ENCODE peak calls at places on chromosome 3, in nine cellular contexts. One of them, this sample, is unnamed.

GRCh38 chr3:173599673-173600072 is 202.1 kb downstream of the NLGN1 start:
- DNase-seq in A549: no peak
- DNase-seq in uterus: no peak
- DNase-seq in tibial nerve: no peak
- DNase-seq in suprapubic skin: no peak
- DNase-seq in GM12878: no peak
- DNase-seq in right lobe of liver: no peak
- DNase-seq in stomach: no peak
- DNase-seq in endothelial cell of umbilical vein: no peak
- DNase-seq in this sample: no peak

GRCh38 chr3:108488631-108489030 is 21.8 kb downstream of the MYH15 start:
- DNase-seq in A549: no peak
- DNase-seq in uterus: no peak
- DNase-seq in tibial nerve: no peak
- DNase-seq in suprapubic skin: no peak
- DNase-seq in GM12878: no peak
- DNase-seq in right lobe of liver: no peak
- DNase-seq in stomach: no peak
- DNase-seq in endothelial cell of umbilical vein: peak; percentile 89
- DNase-seq in this sample: no peak

GRCh38 chr3:122572940-122573412 is 4.5 kb upstream of the PARP15 start:
- DNase-seq in A549: no peak
- DNase-seq in uterus: peak; percentile 36
- DNase-seq in tibial nerve: no peak
- DNase-seq in suprapubic skin: no peak
- DNase-seq in GM12878: peak; percentile 77
- DNase-seq in right lobe of liver: peak; percentile 46
- DNase-seq in stomach: peak; percentile 34
- DNase-seq in endothelial cell of umbilical vein: peak; percentile 63
- DNase-seq in this sample: no peak

GRCh38 chr3:10408680-10409079 is 87.8 kb upstream of the SEC13 start:
- DNase-seq in A549: no peak
- DNase-seq in uterus: no peak
- DNase-seq in tibial nerve: no peak
- DNase-seq in suprapubic skin: no peak
- DNase-seq in GM12878: no peak
- DNase-seq in right lobe of liver: no peak
- DNase-seq in stomach: no peak
- DNase-seq in endothelial cell of umbilical vein: no peak
- DNase-seq in this sample: no peak

GRCh38 chr3:116077557-116077956 is 367.7 kb downstream of the LSAMP start:
- DNase-seq in A549: no peak
- DNase-seq in uterus: no peak
- DNase-seq in tibial nerve: no peak
- DNase-seq in suprapubic skin: no peak
- DNase-seq in GM12878: no peak
- DNase-seq in right lobe of liver: no peak
- DNase-seq in stomach: no peak
- DNase-seq in endothelial cell of umbilical vein: no peak
- DNase-seq in this sample: no peak

GRCh38 chr3:47525617-47526016 is 12.1 kb upstream of the ELP6 start:
- DNase-seq in A549: no peak
- DNase-seq in uterus: no peak
- DNase-seq in tibial nerve: no peak
- DNase-seq in suprapubic skin: no peak
- DNase-seq in GM12878: no peak
- DNase-seq in right lobe of liver: no peak
- DNase-seq in stomach: no peak
- DNase-seq in endothelial cell of umbilical vein: no peak
- DNase-seq in this sample: no peak

GRCh38 chr3:54358327-54358726 is 236.0 kb downstream of the CACNA2D3 start:
- DNase-seq in A549: no peak
- DNase-seq in uterus: peak; percentile 18
- DNase-seq in tibial nerve: peak; percentile 11
- DNase-seq in suprapubic skin: no peak
- DNase-seq in GM12878: no peak
- DNase-seq in right lobe of liver: no peak
- DNase-seq in stomach: no peak
- DNase-seq in endothelial cell of umbilical vein: no peak
- DNase-seq in this sample: no peak

GRCh38 chr3:11554236-11554610 is 89.5 kb downstream of the VGLL4 start:
- DNase-seq in A549: no peak
- DNase-seq in uterus: peak; percentile 33
- DNase-seq in tibial nerve: no peak
- DNase-seq in suprapubic skin: no peak
- DNase-seq in GM12878: no peak
- DNase-seq in right lobe of liver: no peak
- DNase-seq in stomach: no peak
- DNase-seq in endothelial cell of umbilical vein: no peak
- DNase-seq in this sample: no peak

GRCh38 chr3:148289159-148289558 is 408.5 kb upstream of the AGTR1 start:
- DNase-seq in A549: no peak
- DNase-seq in uterus: no peak
- DNase-seq in tibial nerve: no peak
- DNase-seq in suprapubic skin: no peak
- DNase-seq in GM12878: no peak
- DNase-seq in right lobe of liver: no peak
- DNase-seq in stomach: no peak
- DNase-seq in endothelial cell of umbilical vein: no peak
- DNase-seq in this sample: no peak

GRCh38 chr3:10574101-10574615 is 68.8 kb upstream of the ATP2B2 start:
- DNase-seq in A549: no peak
- DNase-seq in uterus: no peak
- DNase-seq in tibial nerve: no peak
- DNase-seq in suprapubic skin: no peak
- DNase-seq in GM12878: no peak
- DNase-seq in right lobe of liver: no peak
- DNase-seq in stomach: no peak
- DNase-seq in endothelial cell of umbilical vein: no peak
- DNase-seq in this sample: no peak

GRCh38 chr3:8996681-8997121 is 33.4 kb upstream of the RAD18 start:
- DNase-seq in A549: no peak
- DNase-seq in uterus: peak; percentile 65
- DNase-seq in tibial nerve: peak; percentile 60
- DNase-seq in suprapubic skin: no peak
- DNase-seq in GM12878: no peak
- DNase-seq in right lobe of liver: no peak
- DNase-seq in stomach: peak; percentile 71
- DNase-seq in endothelial cell of umbilical vein: peak; percentile 7
- DNase-seq in this sample: no peak

GRCh38 chr3:34376691-34377090 is 578.3 kb downstream of the PDCD6IP start:
- DNase-seq in A549: no peak
- DNase-seq in uterus: no peak
- DNase-seq in tibial nerve: no peak
- DNase-seq in suprapubic skin: no peak
- DNase-seq in GM12878: no peak
- DNase-seq in right lobe of liver: no peak
- DNase-seq in stomach: no peak
- DNase-seq in endothelial cell of umbilical vein: no peak
- DNase-seq in this sample: no peak

GRCh38 chr3:111070772-111071256 is 802 bp upstream of the NECTIN3 start:
- DNase-seq in A549: peak; percentile 46
- DNase-seq in uterus: no peak
- DNase-seq in tibial nerve: no peak
- DNase-seq in suprapubic skin: peak; percentile 85
- DNase-seq in GM12878: no peak
- DNase-seq in right lobe of liver: peak; percentile 35
- DNase-seq in stomach: no peak
- DNase-seq in endothelial cell of umbilical vein: no peak
- DNase-seq in this sample: peak; percentile 49

GRCh38 chr3:107641572-107642307 is 119.0 kb downstream of the BBX start:
- DNase-seq in A549: no peak
- DNase-seq in uterus: no peak
- DNase-seq in tibial nerve: no peak
- DNase-seq in suprapubic skin: no peak
- DNase-seq in GM12878: no peak
- DNase-seq in right lobe of liver: no peak
- DNase-seq in stomach: no peak
- DNase-seq in endothelial cell of umbilical vein: no peak
- DNase-seq in this sample: no peak

GRCh38 chr3:58529516-58530353 is 7.3 kb downstream of the ACOX2 start:
- DNase-seq in A549: no peak
- DNase-seq in uterus: no peak
- DNase-seq in tibial nerve: peak; percentile 40
- DNase-seq in suprapubic skin: no peak
- DNase-seq in GM12878: no peak
- DNase-seq in right lobe of liver: no peak
- DNase-seq in stomach: no peak
- DNase-seq in endothelial cell of umbilical vein: peak; percentile 31
- DNase-seq in this sample: no peak

GRCh38 chr3:148998715-148999413 is 7.5 kb downstream of the GYG1 start:
- DNase-seq in A549: no peak
- DNase-seq in uterus: no peak
- DNase-seq in tibial nerve: no peak
- DNase-seq in suprapubic skin: no peak
- DNase-seq in GM12878: no peak
- DNase-seq in right lobe of liver: no peak
- DNase-seq in stomach: no peak
- DNase-seq in endothelial cell of umbilical vein: no peak
- DNase-seq in this sample: no peak

GRCh38 chr3:129280183-129280582 is 1.5 kb downstream of the HMCES start:
- DNase-seq in A549: no peak
- DNase-seq in uterus: no peak
- DNase-seq in tibial nerve: no peak
- DNase-seq in suprapubic skin: no peak
- DNase-seq in GM12878: no peak
- DNase-seq in right lobe of liver: no peak
- DNase-seq in stomach: no peak
- DNase-seq in endothelial cell of umbilical vein: no peak
- DNase-seq in this sample: no peak
- H3K4me1 ChIP-seq in A549: peaks cover 22% of the 10 kb centered on the region
- H3K4me1 ChIP-seq in uterus: no peaks in the 10 kb centered on the region
- H3K4me1 ChIP-seq in tibial nerve: peaks cover 28% of the 10 kb centered on the region
- H3K4me1 ChIP-seq in suprapubic skin: peaks cover 16% of the 10 kb centered on the region
- H3K4me1 ChIP-seq in GM12878: peaks cover 60% of the 10 kb centered on the region
- H3K4me1 ChIP-seq in right lobe of liver: peaks cover 33% of the 10 kb centered on the region
- H3K4me1 ChIP-seq in stomach: peaks cover 51% of the 10 kb centered on the region
- H3K4me1 ChIP-seq in endothelial cell of umbilical vein: peaks cover 15% of the 10 kb centered on the region
- H3K4me1 ChIP-seq in this sample: peaks cover 8% of the 10 kb centered on the region

GRCh38 chr3:129793356-129793755 is 100.2 kb downstream of the TMCC1 start:
- DNase-seq in A549: no peak
- DNase-seq in uterus: no peak
- DNase-seq in tibial nerve: no peak
- DNase-seq in suprapubic skin: no peak
- DNase-seq in GM12878: no peak
- DNase-seq in right lobe of liver: no peak
- DNase-seq in stomach: no peak
- DNase-seq in endothelial cell of umbilical vein: peak; percentile 17
- DNase-seq in this sample: no peak

GRCh38 chr3:129793947-129794318 is 99.6 kb downstream of the TMCC1 start:
- DNase-seq in A549: no peak
- DNase-seq in uterus: no peak
- DNase-seq in tibial nerve: no peak
- DNase-seq in suprapubic skin: no peak
- DNase-seq in GM12878: no peak
- DNase-seq in right lobe of liver: peak; percentile 29
- DNase-seq in stomach: no peak
- DNase-seq in endothelial cell of umbilical vein: peak; percentile 55
- DNase-seq in this sample: no peak

GRCh38 chr3:129795596-129795995 is 97.9 kb downstream of the TMCC1 start:
- DNase-seq in A549: peak; percentile 19
- DNase-seq in uterus: no peak
- DNase-seq in tibial nerve: no peak
- DNase-seq in suprapubic skin: no peak
- DNase-seq in GM12878: no peak
- DNase-seq in right lobe of liver: no peak
- DNase-seq in stomach: no peak
- DNase-seq in endothelial cell of umbilical vein: peak; percentile 19
- DNase-seq in this sample: no peak

GRCh38 chr3:129796146-129796545 is 97.4 kb downstream of the TMCC1 start:
- DNase-seq in A549: no peak
- DNase-seq in uterus: no peak
- DNase-seq in tibial nerve: no peak
- DNase-seq in suprapubic skin: no peak
- DNase-seq in GM12878: no peak
- DNase-seq in right lobe of liver: no peak
- DNase-seq in stomach: no peak
- DNase-seq in endothelial cell of umbilical vein: no peak
- DNase-seq in this sample: no peak

GRCh38 chr3:129794319-129795201 is 99.0 kb downstream of the TMCC1 start:
- DNase-seq in A549: peak; percentile 36
- DNase-seq in uterus: peak; percentile 22
- DNase-seq in tibial nerve: no peak
- DNase-seq in suprapubic skin: peak; percentile 80
- DNase-seq in GM12878: no peak
- DNase-seq in right lobe of liver: no peak
- DNase-seq in stomach: peak; percentile 58
- DNase-seq in endothelial cell of umbilical vein: peak; percentile 67
- DNase-seq in this sample: peak; percentile 65
- TF ChIP-seq POLR2A in A549: no peak
- TF ChIP-seq POLR2A in uterus: no peak
- TF ChIP-seq POLR2A in tibial nerve: no peak
- TF ChIP-seq POLR2A in suprapubic skin: no peak
- TF ChIP-seq POLR2A in GM12878: no peak
- TF ChIP-seq POLR2A in right lobe of liver: no peak
- TF ChIP-seq POLR2A in stomach: no peak
- TF ChIP-seq POLR2A in endothelial cell of umbilical vein: no peak
- TF ChIP-seq POLR2A in this sample: no peak

GRCh38 chr3:183266454-183266853 is 13.4 kb downstream of the B3GNT5 start:
- DNase-seq in A549: no peak
- DNase-seq in uterus: no peak
- DNase-seq in tibial nerve: no peak
- DNase-seq in suprapubic skin: no peak
- DNase-seq in GM12878: no peak
- DNase-seq in right lobe of liver: no peak
- DNase-seq in stomach: no peak
- DNase-seq in endothelial cell of umbilical vein: no peak
- DNase-seq in this sample: no peak
- H3K4me1 ChIP-seq in A549: peaks cover 22% of the 10 kb centered on the region
- H3K4me1 ChIP-seq in uterus: no peaks in the 10 kb centered on the region
- H3K4me1 ChIP-seq in tibial nerve: peaks cover 15% of the 10 kb centered on the region
- H3K4me1 ChIP-seq in suprapubic skin: peaks cover 58% of the 10 kb centered on the region
- H3K4me1 ChIP-seq in GM12878: no peaks in the 10 kb centered on the region
- H3K4me1 ChIP-seq in right lobe of liver: no peaks in the 10 kb centered on the region
- H3K4me1 ChIP-seq in stomach: peaks cover 58% of the 10 kb centered on the region
- H3K4me1 ChIP-seq in endothelial cell of umbilical vein: peaks cover 17% of the 10 kb centered on the region
- H3K4me1 ChIP-seq in this sample: no peaks in the 10 kb centered on the region

DNA sequence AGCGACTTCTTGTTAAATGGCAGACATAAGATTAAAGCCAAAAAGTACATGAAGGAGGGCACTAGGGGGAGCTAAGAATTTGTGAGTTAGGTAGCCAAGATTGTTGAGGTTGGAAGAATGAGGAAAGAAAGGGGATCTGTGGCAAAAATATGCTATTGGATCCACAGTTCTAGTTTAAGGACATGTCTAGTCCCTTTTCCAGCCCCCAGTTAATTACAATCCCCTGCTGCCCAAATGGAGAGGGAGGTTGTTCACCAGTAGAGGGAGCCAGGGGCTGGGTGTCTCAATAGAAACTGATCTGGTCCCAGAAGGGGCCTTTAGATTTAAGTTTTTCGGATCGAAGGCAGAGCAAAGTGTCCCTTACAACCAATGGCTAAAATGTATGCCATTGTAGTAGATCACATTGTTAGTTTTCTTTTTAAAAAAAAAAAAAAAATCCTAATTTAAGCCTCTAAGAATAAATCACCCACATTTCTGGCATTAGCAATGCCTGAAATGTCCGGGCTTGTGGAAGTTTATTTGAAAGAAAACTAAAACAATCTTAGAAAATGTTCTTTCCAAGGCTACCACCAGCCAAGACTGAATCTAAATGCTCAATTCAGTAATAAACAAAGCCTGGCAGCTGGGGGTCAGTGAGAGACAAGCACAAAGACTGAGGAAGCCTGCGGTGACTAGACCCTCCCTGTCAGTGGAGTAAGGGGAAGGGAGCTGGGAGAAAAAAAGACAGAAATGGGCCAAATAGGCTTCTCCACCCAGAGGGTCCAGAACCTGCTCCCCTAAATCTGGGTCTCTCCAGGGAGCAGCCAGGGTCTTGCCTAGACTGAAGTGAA is 7.1 kb downstream of the COL8A1 start:
- DNase-seq in A549: no peak
- DNase-seq in uterus: no peak
- DNase-seq in tibial nerve: no peak
- DNase-seq in suprapubic skin: no peak
- DNase-seq in GM12878: no peak
- DNase-seq in right lobe of liver: no peak
- DNase-seq in stomach: no peak
- DNase-seq in endothelial cell of umbilical vein: peak; percentile 76
- DNase-seq in this sample: no peak
- TF ChIP-seq POLR2A in A549: no peak
- TF ChIP-seq POLR2A in uterus: no peak
- TF ChIP-seq POLR2A in tibial nerve: no peak
- TF ChIP-seq POLR2A in suprapubic skin: no peak
- TF ChIP-seq POLR2A in GM12878: no peak
- TF ChIP-seq POLR2A in right lobe of liver: no peak
- TF ChIP-seq POLR2A in stomach: no peak
- TF ChIP-seq POLR2A in endothelial cell of umbilical vein: peak; percentile 34
- TF ChIP-seq POLR2A in this sample: no peak